ENCODE peak calls at places on chromosomes 2 and 18, in eight cellular contexts. One of them, this sample, is unnamed.

GRCh38 chr18:48800479-48800876 is 150.3 kb downstream of the SMAD7 start:
- DNase-seq in stomach: peak; percentile 5
- DNase-seq in K562: no peak
- DNase-seq in A549: no peak
- DNase-seq in upper lobe of left lung: no peak
- DNase-seq in HepG2: no peak
- DNase-seq in transverse colon: peak; percentile 4
- DNase-seq in SK-N-SH: no peak
- DNase-seq in this sample: no peak

GRCh38 chr2:218036371-218036770 is 32.7 kb upstream of the RUFY4 start:
- DNase-seq in transverse colon: no peak
- DNase-seq in upper lobe of left lung: no peak
- DNase-seq in SK-N-SH: no peak
- DNase-seq in stomach: no peak
- DNase-seq in A549: no peak
- DNase-seq in K562: no peak
- DNase-seq in HepG2: no peak
- DNase-seq in this sample: no peak

GRCh38 chr2:241945803-241946202 is 76.3 kb downstream of the RTP5 start:
- DNase-seq in transverse colon: no peak
- DNase-seq in A549: no peak
- DNase-seq in upper lobe of left lung: no peak
- DNase-seq in stomach: no peak
- DNase-seq in SK-N-SH: no peak
- DNase-seq in K562: no peak
- DNase-seq in HepG2: no peak
- DNase-seq in this sample: no peak

GRCh38 chr18:74498712-74499629 is 2.8 kb downstream of the CNDP2 start:
- DNase-seq in HepG2: no peak
- DNase-seq in A549: no peak
- DNase-seq in K562: no peak
- DNase-seq in stomach: peak; percentile 72
- DNase-seq in transverse colon: peak; percentile 71
- DNase-seq in SK-N-SH: no peak
- DNase-seq in upper lobe of left lung: no peak
- DNase-seq in this sample: no peak

GRCh38 chr18:55034742-55035141 is 75.5 kb upstream of the CCDC68 start:
- DNase-seq in K562: no peak
- DNase-seq in HepG2: no peak
- DNase-seq in stomach: no peak
- DNase-seq in upper lobe of left lung: no peak
- DNase-seq in SK-N-SH: no peak
- DNase-seq in A549: no peak
- DNase-seq in transverse colon: no peak
- DNase-seq in this sample: no peak

GRCh38 chr18:76447268-76447890 is 47.7 kb downstream of the ZNF516 start:
- DNase-seq in K562: no peak
- DNase-seq in stomach: no peak
- DNase-seq in HepG2: no peak
- DNase-seq in SK-N-SH: no peak
- DNase-seq in transverse colon: no peak
- DNase-seq in upper lobe of left lung: peak; percentile 44
- DNase-seq in A549: no peak
- DNase-seq in this sample: no peak

GRCh38 chr2:232504438-232504837 is 15.8 kb upstream of the PRSS56 start:
- DNase-seq in SK-N-SH: no peak
- DNase-seq in K562: no peak
- DNase-seq in transverse colon: no peak
- DNase-seq in stomach: no peak
- DNase-seq in A549: peak; percentile 41
- DNase-seq in HepG2: no peak
- DNase-seq in upper lobe of left lung: no peak
- DNase-seq in this sample: no peak

GRCh38 chr2:55136138-55136541 is 85.9 kb upstream of the RTN4 start:
- DNase-seq in K562: no peak
- DNase-seq in A549: no peak
- DNase-seq in HepG2: no peak
- DNase-seq in upper lobe of left lung: no peak
- DNase-seq in SK-N-SH: no peak
- DNase-seq in transverse colon: peak; percentile 41
- DNase-seq in stomach: peak; percentile 54
- DNase-seq in this sample: no peak

GRCh38 chr2:119255760-119256573 is 32.3 kb downstream of the STEAP3 start:
- DNase-seq in A549: peak; percentile 69
- DNase-seq in transverse colon: no peak
- DNase-seq in K562: no peak
- DNase-seq in HepG2: peak; percentile 38
- DNase-seq in upper lobe of left lung: no peak
- DNase-seq in stomach: no peak
- DNase-seq in SK-N-SH: peak; percentile 78
- DNase-seq in this sample: no peak

GRCh38 chr2:66456183-66457041 is 21.5 kb downstream of the MEIS1 start:
- DNase-seq in K562: no peak
- DNase-seq in SK-N-SH: no peak
- DNase-seq in transverse colon: no peak
- DNase-seq in stomach: no peak
- DNase-seq in upper lobe of left lung: no peak
- DNase-seq in HepG2: no peak
- DNase-seq in A549: no peak
- DNase-seq in this sample: no peak

GRCh38 chr18:60053747-60054304 is 154.0 kb downstream of the PMAIP1 start:
- DNase-seq in SK-N-SH: no peak
- DNase-seq in upper lobe of left lung: no peak
- DNase-seq in transverse colon: no peak
- DNase-seq in A549: peak; percentile 94
- DNase-seq in stomach: no peak
- DNase-seq in K562: peak; percentile 70
- DNase-seq in HepG2: peak; percentile 60
- DNase-seq in this sample: no peak

GRCh38 chr2:235634435-235635152 is 140.8 kb downstream of the AGAP1 start:
- DNase-seq in SK-N-SH: no peak
- DNase-seq in transverse colon: no peak
- DNase-seq in A549: no peak
- DNase-seq in stomach: no peak
- DNase-seq in upper lobe of left lung: no peak
- DNase-seq in K562: no peak
- DNase-seq in HepG2: no peak
- DNase-seq in this sample: no peak

GRCh38 chr2:44932564-44933392 is 8.7 kb upstream of the SIX3 start:
- DNase-seq in stomach: no peak
- DNase-seq in upper lobe of left lung: no peak
- DNase-seq in transverse colon: no peak
- DNase-seq in A549: no peak
- DNase-seq in SK-N-SH: no peak
- DNase-seq in K562: no peak
- DNase-seq in HepG2: no peak
- DNase-seq in this sample: no peak

GRCh38 chr18:3238742-3239141 is 8.9 kb upstream of the MYL12A start:
- DNase-seq in HepG2: no peak
- DNase-seq in A549: no peak
- DNase-seq in upper lobe of left lung: no peak
- DNase-seq in stomach: no peak
- DNase-seq in K562: no peak
- DNase-seq in transverse colon: no peak
- DNase-seq in SK-N-SH: no peak
- DNase-seq in this sample: no peak
- TF ChIP-seq CTCF in HepG2: peak; percentile 12
- TF ChIP-seq CTCF in A549: no peak
- TF ChIP-seq CTCF in upper lobe of left lung: no peak
- TF ChIP-seq CTCF in stomach: no peak
- TF ChIP-seq CTCF in K562: peak; percentile 8
- TF ChIP-seq CTCF in transverse colon: no peak
- TF ChIP-seq CTCF in SK-N-SH: peak; percentile 19
- TF ChIP-seq CTCF in this sample: no peak

GRCh38 chr2:70418514-70418913 is 116.6 kb upstream of the FAM136A start:
- DNase-seq in A549: no peak
- DNase-seq in HepG2: no peak
- DNase-seq in SK-N-SH: no peak
- DNase-seq in transverse colon: no peak
- DNase-seq in upper lobe of left lung: no peak
- DNase-seq in stomach: no peak
- DNase-seq in K562: no peak
- DNase-seq in this sample: no peak
- TF ChIP-seq EP300 in A549: no peak
- TF ChIP-seq EP300 in HepG2: no peak
- TF ChIP-seq EP300 in SK-N-SH: no peak
- TF ChIP-seq EP300 in transverse colon: no peak
- TF ChIP-seq EP300 in upper lobe of left lung: no peak
- TF ChIP-seq EP300 in stomach: no peak
- TF ChIP-seq EP300 in K562: no peak
- TF ChIP-seq EP300 in this sample: no peak

GRCh38 chr2:151422917-151423439 is 13.3 kb downstream of the RIF1 start:
- DNase-seq in SK-N-SH: no peak
- DNase-seq in stomach: no peak
- DNase-seq in transverse colon: no peak
- DNase-seq in upper lobe of left lung: no peak
- DNase-seq in K562: no peak
- DNase-seq in A549: no peak
- DNase-seq in HepG2: no peak
- DNase-seq in this sample: no peak
- H3K4me1 ChIP-seq in SK-N-SH: no peaks in the 10 kb centered on the region
- H3K4me1 ChIP-seq in stomach: peaks cover 5% of the 10 kb centered on the region
- H3K4me1 ChIP-seq in transverse colon: no peaks in the 10 kb centered on the region
- H3K4me1 ChIP-seq in upper lobe of left lung: no peaks in the 10 kb centered on the region
- H3K4me1 ChIP-seq in K562: no peaks in the 10 kb centered on the region
- H3K4me1 ChIP-seq in A549: peaks cover 13% of the 10 kb centered on the region
- H3K4me1 ChIP-seq in HepG2: no peaks in the 10 kb centered on the region
- H3K4me1 ChIP-seq in this sample: peaks cover 2% of the 10 kb centered on the region

GRCh38 chr18:34867520-34867919 is 157.4 kb downstream of the DTNA start:
- DNase-seq in HepG2: peak; percentile 12
- DNase-seq in SK-N-SH: peak; percentile 57
- DNase-seq in transverse colon: no peak
- DNase-seq in upper lobe of left lung: peak; percentile 27
- DNase-seq in stomach: no peak
- DNase-seq in A549: peak; percentile 38
- DNase-seq in K562: no peak
- DNase-seq in this sample: no peak
- TF ChIP-seq CTCF in HepG2: peak; percentile 68
- TF ChIP-seq CTCF in SK-N-SH: peak; percentile 39
- TF ChIP-seq CTCF in transverse colon: no peak
- TF ChIP-seq CTCF in upper lobe of left lung: no peak
- TF ChIP-seq CTCF in stomach: no peak
- TF ChIP-seq CTCF in A549: no peak
- TF ChIP-seq CTCF in K562: peak; percentile 16
- TF ChIP-seq CTCF in this sample: no peak

GRCh38 chr2:240248981-240249422 is 108.5 kb upstream of the OTOS start:
- DNase-seq in upper lobe of left lung: no peak
- DNase-seq in K562: no peak
- DNase-seq in HepG2: no peak
- DNase-seq in A549: no peak
- DNase-seq in SK-N-SH: peak; percentile 12
- DNase-seq in transverse colon: no peak
- DNase-seq in stomach: peak; percentile 16
- DNase-seq in this sample: no peak
- TF ChIP-seq EP300 in upper lobe of left lung: no peak
- TF ChIP-seq EP300 in K562: no peak
- TF ChIP-seq EP300 in HepG2: no peak
- TF ChIP-seq EP300 in A549: no peak
- TF ChIP-seq EP300 in SK-N-SH: no peak
- TF ChIP-seq EP300 in transverse colon: no peak
- TF ChIP-seq EP300 in stomach: no peak
- TF ChIP-seq EP300 in this sample: no peak